ENCODE peak calls at places on chromosomes 3 and 15, in six cellular contexts. A is amygdala; Y is amniotic stem cell; U is retinal pigment epithelial cell; R is stimulated activated naive CD8-positive, alpha-beta T cell treated with anti-CD3 and anti-CD28 coated beads, Interleukin-15, Interleukin-2, amounts not matched to agents 100 U/mL and 50 U/mL, for 24 hours; S is M059J. O is an unnamed sample.

GRCh38 chr3:192642651-192643050 is 84.7 kb downstream of the FGF12 start:
- DNase-seq in A (no peak), Y (no peak), U (no peak), R (no peak), S (no peak), O (no peak)

GRCh38 chr15:62920569-62921502 is 121.7 kb upstream of the TPM1 start:
- DNase-seq in A (no peak), Y (no peak), U (no peak), R (no peak), S (peak), O (no peak)

GRCh38 chr15:98844261-98844660 is 163.3 kb downstream of the PGPEP1L start:
- DNase-seq in A (no peak), Y (no peak), U (no peak), R (no peak), S (no peak), O (no peak)

GRCh38 chr3:45647148-45647619 is 42.0 kb upstream of the SACM1L start:
- DNase-seq in A (no peak), Y (peak), U (no peak), R (no peak), S (peak), O (peak)

GRCh38 chr3:98512576-98512975 is 10.1 kb downstream of the CLDND1 start:
- DNase-seq in A (no peak), Y (no peak), U (no peak), R (no peak), S (no peak), O (no peak)

GRCh38 chr15:69509131-69509530 is 56.5 kb downstream of the RPLP1 start:
- DNase-seq in A (no peak), Y (no peak), U (no peak), R (peak), S (peak), O (no peak)

GRCh38 chr3:128701342-128702212 is 24.4 kb upstream of the RAB7A start:
- DNase-seq in A (no peak), Y (no peak), U (no peak), R (no peak), S (no peak), O (no peak)

GRCh38 chr15:78192826-78193594 is 41.4 kb downstream of the ACSBG1 start:
- DNase-seq in A (no peak), Y (no peak), U (no peak), R (no peak), S (no peak), O (no peak)

GRCh38 chr3:139552632-139553335 is 13.2 kb upstream of the RBP1 start:
- DNase-seq in A (no peak), Y (no peak), U (no peak), R (no peak), S (no peak), O (no peak)

O was measured in Calu3.